ENCODE peak calls at places on chromosomes 7 and 10, in six cellular contexts. C, P, W, Q, O and E are unnamed samples.

GRCh38 chr10:7288060-7288690 is 122.7 kb downstream of the SFMBT2 start:
- DNase-seq in C (no peak), P (no peak), W (no peak), Q (no peak), O (no peak), E (no peak)

GRCh38 chr10:82680688-82681087 is 805.7 kb downstream of the NRG3 start:
- DNase-seq in C (no peak), P (no peak), W (no peak), Q (peak; percentile 39), O (no peak), E (no peak)

GRCh38 chr7:16702433-16702832 is 51.1 kb upstream of the TSPAN13 start:
- DNase-seq in C (no peak), P (no peak), W (no peak), Q (no peak), O (no peak), E (no peak)

GRCh38 chr10:191703-192518 is 56.7 kb downstream of the ZMYND11 start:
- DNase-seq in C (no peak), P (no peak), W (no peak), Q (no peak), O (no peak), E (no peak)

GRCh38 chr7:127253289-127254162 is 785 bp upstream of the GRM8 start:
- DNase-seq in C (peak; percentile 73), P (peak; percentile 86), W (peak; percentile 90), Q (peak; percentile 93), O (no peak), E (peak; percentile 67)

GRCh38 chr7:136184719-136185118 is 207.6 kb upstream of the MTPN start:
- DNase-seq in C (no peak), P (no peak), W (no peak), Q (no peak), O (no peak), E (no peak)

GRCh38 chr7:4809691-4810090 is 34.3 kb downstream of the AP5Z1 start:
- DNase-seq in C (no peak), P (no peak), W (no peak), Q (no peak), O (no peak), E (no peak)

GRCh38 chr7:10300557-10300956 is 673.1 kb upstream of the PHF14 start:
- DNase-seq in C (no peak), P (no peak), W (no peak), Q (no peak), O (no peak), E (peak; percentile 31)

GRCh38 chr10:17607603-17608332 is 9.4 kb downstream of the HACD1 start:
- DNase-seq in C (no peak), P (peak; percentile 79), W (no peak), Q (peak; percentile 60), O (no peak), E (no peak)

GRCh38 chr10:124677871-124678565 is 66.2 kb downstream of the FAM53B start:
- DNase-seq in C (no peak), P (no peak), W (peak; percentile 74), Q (peak; percentile 88), O (no peak), E (no peak)

GRCh38 chr7:148700693-148701092 is 2.0 kb downstream of the CUL1 start:
- DNase-seq in C (no peak), P (peak; percentile 50), W (no peak), Q (peak; percentile 50), O (no peak), E (no peak)

GRCh38 chr10:30529373-30529998 is 95.5 kb downstream of the MAP3K8 start:
- DNase-seq in C (peak; percentile 85), P (peak; percentile 32), W (peak; percentile 96), Q (no peak), O (peak; percentile 45), E (peak; percentile 70)

GRCh38 chr10:3828404-3829192 is 43.6 kb upstream of the KLF6 start:
- DNase-seq in C (peak; percentile 72), P (no peak), W (no peak), Q (no peak), O (no peak), E (no peak)

GRCh38 chr10:32412499-32412853 is 33.5 kb upstream of the CCDC7 start:
- DNase-seq in C (no peak), P (no peak), W (no peak), Q (no peak), O (no peak), E (no peak)

GRCh38 chr7:123748734-123749536 is at the start of gene WASL:
- DNase-seq in C (peak; percentile 96), P (peak; percentile 94), W (peak; percentile 98), Q (peak; percentile 99), O (peak; percentile 86), E (peak; percentile 93)

GRCh38 chr10:70756710-70757360 is 28.3 kb downstream of the TBATA start:
- DNase-seq in C (no peak), P (no peak), W (peak; percentile 46), Q (no peak), O (no peak), E (no peak)

GRCh38 chr10:119517235-119518141 is 25.0 kb downstream of the RGS10 start:
- DNase-seq in C (no peak), P (no peak), W (peak; percentile 85), Q (no peak), O (no peak), E (peak; percentile 36)

GRCh38 chr10:18235477-18235876 is 95.3 kb downstream of the CACNB2 start:
- DNase-seq in C (no peak), P (no peak), W (no peak), Q (no peak), O (no peak), E (no peak)

GRCh38 chr10:110865184-110865803 is 6.4 kb upstream of the PDCD4 start:
- DNase-seq in C (no peak), P (no peak), W (no peak), Q (no peak), O (no peak), E (no peak)

GRCh38 chr7:2802082-2802481 is 42.0 kb downstream of the GNA12 start:
- DNase-seq in C (no peak), P (no peak), W (no peak), Q (no peak), O (no peak), E (no peak)

GRCh38 chr7:85230623-85231022 is 43.8 kb upstream of the SEMA3D start:
- DNase-seq in C (no peak), P (no peak), W (no peak), Q (no peak), O (no peak), E (no peak)

GRCh38 chr7:1124816-1125602 is 35.0 kb downstream of the ZFAND2A start:
- DNase-seq in C (no peak), P (no peak), W (peak; percentile 67), Q (no peak), O (no peak), E (peak; percentile 72)

GRCh38 chr10:80207768-80208385 is 2.5 kb upstream of the ANXA11 start:
- DNase-seq in C (peak; percentile 74), P (no peak), W (no peak), Q (no peak), O (no peak), E (no peak)

GRCh38 chr10:73439055-73439454 is 5.7 kb upstream of the MSS51 start:
- DNase-seq in C (no peak), P (no peak), W (no peak), Q (no peak), O (no peak), E (no peak)

GRCh38 chr7:6221340-6222319 is 50.8 kb downstream of the CYTH3 start:
- DNase-seq in C (no peak), P (no peak), W (no peak), Q (no peak), O (no peak), E (no peak)

GRCh38 chr10:84537447-84537931 is 209.1 kb downstream of the CCSER2 start:
- DNase-seq in C (no peak), P (peak; percentile 92), W (no peak), Q (peak; percentile 85), O (no peak), E (peak; percentile 59)

DNA sequence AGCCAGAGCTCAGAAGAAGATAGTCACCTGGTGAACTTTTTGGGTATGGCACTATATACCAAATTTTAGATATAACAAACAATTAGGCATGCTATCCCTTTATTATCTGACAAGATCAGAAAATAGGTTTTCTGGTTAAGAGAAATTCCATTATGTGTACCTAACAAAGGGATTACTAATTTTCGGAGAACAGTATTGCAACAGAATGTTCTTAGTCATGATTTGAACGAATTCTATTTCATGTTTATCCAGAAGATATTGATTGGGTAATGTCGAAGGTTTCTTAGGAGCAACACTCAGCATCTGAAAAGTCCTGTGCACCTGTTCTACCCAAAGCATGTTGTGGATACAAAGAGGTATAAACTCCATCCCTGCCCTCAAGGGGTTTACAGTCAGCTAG is 36.5 kb downstream of the WBP1L start:
- DNase-seq in C (no peak), P (no peak), W (no peak), Q (no peak), O (no peak), E (no peak)
- TF ChIP-seq POLR2AphosphoS5 in C (no peak), P (no peak), W (no peak), Q (no peak), O (no peak), E (no peak)

GRCh38 chr10:131938681-131939080 is 37.9 kb downstream of the PPP2R2D start:
- DNase-seq in C (peak; percentile 48), P (no peak), W (peak; percentile 47), Q (no peak), O (no peak), E (no peak)
- H3K36me3 ChIP-seq in C (peaks cover 6% of the 10 kb centered on the region), P (peaks cover 22% of the 10 kb centered on the region), W (peaks cover 37% of the 10 kb centered on the region), Q (peaks cover 27% of the 10 kb centered on the region), O (peaks cover 6% of the 10 kb centered on the region), E (peaks cover 83% of the 10 kb centered on the region)

DNA sequence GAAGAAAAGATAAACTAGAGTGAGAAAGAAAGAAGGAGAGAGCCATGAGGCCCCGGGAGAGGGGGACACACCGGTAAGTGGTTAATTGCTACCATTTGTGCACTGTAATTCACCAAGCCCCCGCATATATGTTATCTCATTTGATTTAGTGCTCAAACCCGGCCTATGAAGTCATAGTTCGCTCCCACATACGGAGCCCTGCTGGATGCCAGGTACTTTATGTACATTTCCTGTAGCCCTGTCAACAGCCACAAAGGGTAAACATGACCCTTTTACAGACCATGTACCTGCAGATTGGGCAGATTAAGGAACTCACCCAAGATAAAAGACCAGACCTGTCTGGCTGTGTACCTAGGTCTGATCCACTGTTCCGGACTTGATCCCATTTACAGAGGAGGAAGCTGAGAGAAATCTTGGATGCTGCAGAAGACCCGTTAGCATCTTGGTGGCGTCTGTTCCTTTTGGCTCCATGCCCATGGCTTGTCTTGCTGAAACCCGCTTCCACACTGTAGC is 32.2 kb downstream of the FAM241B start:
- DNase-seq in C (no peak), P (no peak), W (no peak), Q (peak; percentile 57), O (no peak), E (peak; percentile 26)
- H3K27me3 ChIP-seq in C (no peaks in the 10 kb centered on the region), P (no peaks in the 10 kb centered on the region), W (no peaks in the 10 kb centered on the region), Q (peaks cover 55% of the 10 kb centered on the region), O (no peaks in the 10 kb centered on the region), E (peaks cover 60% of the 10 kb centered on the region)

GRCh38 chr10:88064608-88065383 is 201.4 kb downstream of the PTEN start:
- DNase-seq in C (peak; percentile 89), P (no peak), W (peak; percentile 81), Q (peak; percentile 60), O (peak; percentile 41), E (peak; percentile 64)

GRCh38 chr10:88063861-88064521 is 200.6 kb downstream of the PTEN start:
- DNase-seq in C (no peak), P (no peak), W (no peak), Q (no peak), O (no peak), E (no peak)

GRCh38 chr10:88066876-88067275 is 203.5 kb downstream of the PTEN start:
- DNase-seq in C (no peak), P (no peak), W (no peak), Q (no peak), O (no peak), E (no peak)

GRCh38 chr10:88066319-88066718 is 202.9 kb downstream of the PTEN start:
- DNase-seq in C (no peak), P (no peak), W (no peak), Q (no peak), O (no peak), E (no peak)

GRCh38 chr10:88065384-88066049 is 202.1 kb downstream of the PTEN start:
- DNase-seq in C (no peak), P (no peak), W (no peak), Q (no peak), O (no peak), E (no peak)
- TF ChIP-seq POLR2AphosphoS5 in C (no peak), P (no peak), W (no peak), Q (no peak), O (no peak), E (no peak)